ENCODE peak calls at places on chromosomes 11 and 22, in five cellular contexts. P, I, G, Y and X are unnamed samples. For H3K36me3, the result is how much of the 10 kb centered on the place peaks cover.

GRCh38 chr11:46537851-46538295 is 56.0 kb downstream of the AMBRA1 start:
- DNase-seq in P (peak), I (peak), G (no peak), Y (no peak), X (peak)

GRCh38 chr22:46220921-46221320 is 29.2 kb downstream of the CDPF1 start:
- DNase-seq in P (no peak), I (no peak), G (no peak), Y (no peak), X (no peak)

GRCh38 chr11:72075109-72075508 is 5.2 kb downstream of the NUMA1 start:
- DNase-seq in P (no peak), I (no peak), G (no peak), Y (no peak), X (no peak)

GRCh38 chr11:120956710-120957500 is 67.0 kb upstream of the TBCEL start:
- DNase-seq in P (no peak), I (no peak), G (no peak), Y (no peak), X (no peak)

GRCh38 chr11:120536091-120536796 is 24.7 kb downstream of the GRIK4 start:
- DNase-seq in P (no peak), I (no peak), G (no peak), Y (no peak), X (no peak)

GRCh38 chr22:40951795-40952602 is 821 bp downstream of the RBX1 start:
- DNase-seq in P (no peak), I (no peak), G (no peak), Y (no peak), X (no peak)

GRCh38 chr11:122046846-122047245 is 69.2 kb downstream of the BLID start:
- DNase-seq in P (peak), I (no peak), G (no peak), Y (no peak), X (no peak)

GRCh38 chr22:19655399-19655798 is 58.9 kb upstream of the SEPTIN5 start:
- DNase-seq in P (no peak), I (no peak), G (no peak), Y (no peak), X (no peak)

GRCh38 chr11:103649401-103649895 is 387.0 kb upstream of the DDI1 start:
- DNase-seq in P (no peak), I (no peak), G (no peak), Y (no peak), X (no peak)

GRCh38 chr11:61731956-61732675 is 20.3 kb upstream of the MYRF start:
- DNase-seq in P (no peak), I (no peak), G (no peak), Y (no peak), X (no peak)

GRCh38 chr11:47918882-47919495 is 61.4 kb upstream of the PTPRJ start:
- DNase-seq in P (peak), I (no peak), G (no peak), Y (no peak), X (peak)

GRCh38 chr11:76062733-76063132 is 143.6 kb downstream of the WNT11 start:
- DNase-seq in P (no peak), I (no peak), G (no peak), Y (no peak), X (no peak)

GRCh38 chr22:39612811-39613548 is 42.4 kb downstream of the CACNA1I start:
- DNase-seq in P (no peak), I (no peak), G (no peak), Y (no peak), X (no peak)

GRCh38 chr11:612961-613300 is 2.8 kb downstream of the IRF7 start:
- DNase-seq in P (no peak), I (no peak), G (peak), Y (no peak), X (no peak)

GRCh38 chr11:614091-614582 is 1.6 kb downstream of the IRF7 start:
- DNase-seq in P (no peak), I (no peak), G (peak), Y (no peak), X (no peak)

GRCh38 chr11:614583-615452 is 932 bp downstream of the IRF7 start:
- DNase-seq in P (no peak), I (peak), G (no peak), Y (no peak), X (no peak)

GRCh38 chr11:612201-612960 is 3.4 kb downstream of the IRF7 start:
- DNase-seq in P (peak), I (no peak), G (peak), Y (no peak), X (no peak)

GRCh38 chr11:613369-613968 is 2.3 kb downstream of the IRF7 start:
- DNase-seq in P (peak), I (no peak), G (peak), Y (no peak), X (no peak)
- H3K36me3 ChIP-seq in P (under half), I (under half), G (under half), Y (under half), X (half or more)

GRCh38 chr11:89503422-89503821 is 12.2 kb upstream of the NOX4 start:
- DNase-seq in P (no peak), I (no peak), G (no peak), Y (no peak), X (no peak)

GRCh38 chr11:89495951-89496350 is 4.8 kb upstream of the NOX4 start:
- DNase-seq in P (peak), I (peak), G (no peak), Y (peak), X (no peak)

GRCh38 chr11:89504270-89504669 is 13.1 kb upstream of the NOX4 start:
- DNase-seq in P (no peak), I (no peak), G (no peak), Y (no peak), X (no peak)

GRCh38 chr11:89498845-89499448 is 7.8 kb upstream of the NOX4 start:
- DNase-seq in P (no peak), I (no peak), G (no peak), Y (no peak), X (no peak)
- TF ChIP-seq CTCF in P (peak), I (no peak), G (no peak), Y (no peak), X (no peak)

DNA sequence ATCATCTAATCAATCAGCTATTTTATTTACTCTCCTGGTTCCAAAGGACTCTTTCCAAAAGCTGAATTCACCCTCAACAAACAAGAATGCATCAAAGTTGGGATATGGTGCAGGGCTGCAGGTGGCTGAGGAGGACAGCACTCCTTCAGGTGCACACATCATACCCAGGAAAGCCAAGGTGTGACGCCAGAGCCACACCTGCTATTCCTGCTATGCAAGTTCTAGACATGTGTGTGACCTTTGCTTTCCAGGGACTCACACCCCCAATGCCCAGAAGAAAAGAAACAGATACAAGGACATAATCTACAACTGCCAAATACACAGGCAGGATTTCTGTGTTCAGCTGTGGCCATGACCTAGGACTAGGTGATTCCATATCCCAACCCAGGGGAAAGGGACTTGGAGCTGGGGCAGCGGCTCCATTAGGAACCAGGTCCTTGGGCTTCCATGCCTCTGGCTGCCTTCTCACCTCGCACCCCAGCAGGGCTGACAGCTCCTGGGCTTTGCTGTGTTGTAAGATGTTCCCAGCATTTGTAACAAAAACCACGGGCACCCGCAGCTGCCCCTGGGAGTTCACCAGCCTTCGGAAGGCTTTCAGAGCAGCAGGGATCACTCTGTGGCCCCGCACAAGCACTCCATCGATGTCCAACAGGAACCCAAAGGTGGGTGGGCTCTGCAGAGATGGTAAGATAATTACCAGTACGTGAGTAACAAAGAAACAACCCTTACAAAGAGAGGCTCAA is 9.8 kb downstream of the HDHD5 start:
- DNase-seq in P (no peak), I (peak), G (no peak), Y (no peak), X (no peak)
- H3K36me3 ChIP-seq in P (under half), I (under half), G (under half), Y (under half), X (under half)

DNA sequence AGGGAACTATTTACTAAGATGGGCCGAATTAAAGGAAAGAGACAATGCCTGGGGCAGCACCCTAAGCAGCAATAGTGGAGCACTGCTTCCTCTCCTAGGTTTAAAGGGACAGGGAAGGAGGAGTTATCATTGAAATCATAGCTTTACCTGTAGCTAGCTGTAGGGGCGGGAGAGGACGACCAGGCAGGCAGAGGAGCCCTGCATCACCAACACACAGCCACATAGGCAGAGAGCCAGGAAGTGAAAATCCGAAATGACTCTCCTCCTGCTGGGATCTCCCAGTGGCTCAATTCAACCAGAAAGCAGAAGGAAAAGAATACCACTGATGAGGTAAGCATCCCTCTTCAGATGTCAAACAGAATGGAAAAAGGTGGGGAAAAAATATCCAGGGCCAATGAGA is 20.4 kb downstream of the MRGPRX4 start:
- DNase-seq in P (no peak), I (no peak), G (no peak), Y (no peak), X (no peak)
- TF ChIP-seq CTCF in P (no peak), I (no peak), G (no peak), Y (no peak), X (no peak)

GRCh38 chr22:21943571-21944448 is 8.8 kb downstream of the PPM1F start:
- DNase-seq in P (no peak), I (no peak), G (no peak), Y (no peak), X (no peak)
- H3K36me3 ChIP-seq in P (under half), I (under half), G (under half), Y (under half), X (under half)

GRCh38 chr22:30224161-30224857 is 22.2 kb downstream of the LIF start:
- DNase-seq in P (no peak), I (no peak), G (no peak), Y (no peak), X (no peak)
- TF ChIP-seq CTCF in P (no peak), I (no peak), G (no peak), Y (no peak), X (no peak)

GRCh38 chr11:680970-681369 is 14.1 kb downstream of the DEAF1 start:
- DNase-seq in P (no peak), I (no peak), G (no peak), Y (no peak), X (no peak)

GRCh38 chr11:674406-674805 is 20.6 kb downstream of the DEAF1 start:
- DNase-seq in P (no peak), I (no peak), G (no peak), Y (no peak), X (no peak)

GRCh38 chr11:679271-680207 is 15.5 kb downstream of the DEAF1 start:
- DNase-seq in P (no peak), I (no peak), G (no peak), Y (no peak), X (no peak)

GRCh38 chr11:680476-680875 is 14.5 kb downstream of the DEAF1 start:
- DNase-seq in P (no peak), I (no peak), G (no peak), Y (no peak), X (peak)

DNA sequence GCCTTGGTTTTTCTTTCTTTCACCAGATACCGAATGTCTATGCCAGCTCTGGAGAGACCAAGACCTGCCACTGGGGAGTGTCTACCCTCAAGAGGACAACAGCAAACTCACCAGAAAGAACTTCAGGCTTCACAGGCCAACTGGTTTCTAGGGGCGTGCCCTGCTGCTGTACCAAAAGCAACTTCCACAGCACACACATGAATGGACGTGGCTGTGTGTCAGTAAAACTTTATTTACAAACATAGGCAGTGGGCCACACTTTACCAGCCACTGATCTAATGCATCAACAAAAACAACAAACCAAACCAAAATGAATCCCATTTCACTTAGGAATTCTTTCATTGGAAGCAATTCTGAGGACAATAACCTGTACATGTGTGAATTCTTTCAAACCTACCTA is 16.7 kb downstream of the DEAF1 start:
- DNase-seq in P (no peak), I (no peak), G (no peak), Y (no peak), X (no peak)
- H3K36me3 ChIP-seq in P (under half), I (under half), G (half or more), Y (under half), X (under half)

GRCh38 chr22:42902875-42903510 is 45.9 kb upstream of the ARFGAP3 start:
- DNase-seq in P (peak), I (peak), G (no peak), Y (no peak), X (no peak)
- TF ChIP-seq CTCF in P (peak), I (no peak), G (no peak), Y (no peak), X (no peak)

GRCh38 chr22:30027169-30027568 is 53.1 kb upstream of the HORMAD2 start:
- DNase-seq in P (no peak), I (no peak), G (no peak), Y (no peak), X (no peak)

GRCh38 chr22:30027791-30028190 is 52.5 kb upstream of the HORMAD2 start:
- DNase-seq in P (no peak), I (no peak), G (no peak), Y (no peak), X (no peak)

GRCh38 chr22:30025187-30025586 is 55.1 kb upstream of the HORMAD2 start:
- DNase-seq in P (no peak), I (no peak), G (no peak), Y (no peak), X (no peak)

GRCh38 chr22:30028731-30029130 is 51.5 kb upstream of the HORMAD2 start:
- DNase-seq in P (no peak), I (no peak), G (no peak), Y (no peak), X (no peak)

DNA sequence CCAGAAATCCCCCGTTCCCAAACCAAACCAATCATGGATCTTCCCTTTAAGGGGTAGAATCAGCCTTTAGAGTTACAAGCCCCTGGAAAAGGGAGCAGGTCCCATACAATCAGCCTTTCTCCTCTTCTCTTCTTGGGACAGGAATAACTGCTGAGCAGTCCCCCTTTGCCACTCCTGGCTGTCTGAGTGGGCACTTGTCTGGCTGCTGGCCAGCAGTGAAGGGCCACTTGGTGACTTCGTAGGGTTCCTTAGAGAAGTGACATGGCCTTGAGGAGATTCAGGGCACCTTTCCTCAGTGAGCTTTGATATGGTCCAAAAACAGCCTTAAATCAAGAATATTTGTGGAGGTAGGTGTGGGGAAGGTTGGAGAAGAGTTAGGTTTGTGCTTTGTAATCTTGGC is 53.5 kb upstream of the HORMAD2 start:
- DNase-seq in P (no peak), I (no peak), G (no peak), Y (no peak), X (no peak)
- H3K36me3 ChIP-seq in P (under half), I (under half), G (under half), Y (half or more), X (half or more)